ENCODE peak calls at places on chromosomes 1 and 21, in eight cellular contexts. One of them, this sample, is unnamed.

GRCh38 chr1:183264132-183264531 is 78.1 kb downstream of the LAMC2 start:
- DNase-seq in PC-3: no peak
- DNase-seq in breast epithelium: no peak
- DNase-seq in activated CD8-positive, alpha-beta memory T cell treated with anti-CD3 and anti-CD28 coated beads for 4 hours: no peak
- DNase-seq in CD8-positive, alpha-beta memory T cell: no peak
- DNase-seq in activated CD4-positive, alpha-beta T cell treated with anti-CD3 and anti-CD28 coated beads for 24 hours: no peak
- DNase-seq in NCI-H1092: no peak
- DNase-seq in NCI-H2107: no peak
- DNase-seq in this sample: no peak

GRCh38 chr1:226967665-226968064 is 27.6 kb downstream of the COQ8A start:
- DNase-seq in activated CD4-positive, alpha-beta T cell treated with anti-CD3 and anti-CD28 coated beads for 24 hours: no peak
- DNase-seq in PC-3: peak
- DNase-seq in CD8-positive, alpha-beta memory T cell: no peak
- DNase-seq in breast epithelium: no peak
- DNase-seq in activated CD8-positive, alpha-beta memory T cell treated with anti-CD3 and anti-CD28 coated beads for 4 hours: no peak
- DNase-seq in NCI-H2107: no peak
- DNase-seq in NCI-H1092: no peak
- DNase-seq in this sample: no peak

GRCh38 chr1:203129501-203130231 is 2.1 kb downstream of the ADORA1 start:
- DNase-seq in NCI-H1092: peak
- DNase-seq in activated CD8-positive, alpha-beta memory T cell treated with anti-CD3 and anti-CD28 coated beads for 4 hours: no peak
- DNase-seq in PC-3: no peak
- DNase-seq in CD8-positive, alpha-beta memory T cell: no peak
- DNase-seq in NCI-H2107: no peak
- DNase-seq in breast epithelium: peak
- DNase-seq in activated CD4-positive, alpha-beta T cell treated with anti-CD3 and anti-CD28 coated beads for 24 hours: no peak
- DNase-seq in this sample: peak

GRCh38 chr1:8165595-8166360 is 139.7 kb upstream of the ERRFI1 start:
- DNase-seq in PC-3: no peak
- DNase-seq in activated CD4-positive, alpha-beta T cell treated with anti-CD3 and anti-CD28 coated beads for 24 hours: no peak
- DNase-seq in breast epithelium: no peak
- DNase-seq in NCI-H1092: no peak
- DNase-seq in activated CD8-positive, alpha-beta memory T cell treated with anti-CD3 and anti-CD28 coated beads for 4 hours: no peak
- DNase-seq in CD8-positive, alpha-beta memory T cell: no peak
- DNase-seq in NCI-H2107: no peak
- DNase-seq in this sample: no peak

GRCh38 chr1:54376085-54377039 is 29.8 kb downstream of the SSBP3 start:
- DNase-seq in NCI-H1092: no peak
- DNase-seq in activated CD8-positive, alpha-beta memory T cell treated with anti-CD3 and anti-CD28 coated beads for 4 hours: no peak
- DNase-seq in CD8-positive, alpha-beta memory T cell: no peak
- DNase-seq in PC-3: peak
- DNase-seq in NCI-H2107: no peak
- DNase-seq in activated CD4-positive, alpha-beta T cell treated with anti-CD3 and anti-CD28 coated beads for 24 hours: no peak
- DNase-seq in breast epithelium: no peak
- DNase-seq in this sample: no peak

GRCh38 chr1:203039609-203040517 is 13.6 kb downstream of the PPFIA4 start:
- DNase-seq in NCI-H1092: no peak
- DNase-seq in activated CD4-positive, alpha-beta T cell treated with anti-CD3 and anti-CD28 coated beads for 24 hours: no peak
- DNase-seq in breast epithelium: no peak
- DNase-seq in activated CD8-positive, alpha-beta memory T cell treated with anti-CD3 and anti-CD28 coated beads for 4 hours: no peak
- DNase-seq in NCI-H2107: no peak
- DNase-seq in CD8-positive, alpha-beta memory T cell: no peak
- DNase-seq in PC-3: peak
- DNase-seq in this sample: no peak

GRCh38 chr1:242691603-242691945 is 167.1 kb upstream of the PLD5 start:
- DNase-seq in NCI-H1092: no peak
- DNase-seq in CD8-positive, alpha-beta memory T cell: no peak
- DNase-seq in breast epithelium: no peak
- DNase-seq in activated CD8-positive, alpha-beta memory T cell treated with anti-CD3 and anti-CD28 coated beads for 4 hours: no peak
- DNase-seq in activated CD4-positive, alpha-beta T cell treated with anti-CD3 and anti-CD28 coated beads for 24 hours: no peak
- DNase-seq in PC-3: no peak
- DNase-seq in NCI-H2107: no peak
- DNase-seq in this sample: no peak

GRCh38 chr21:16624468-16625102 is 888.3 kb upstream of the CXADR start:
- DNase-seq in breast epithelium: no peak
- DNase-seq in NCI-H2107: peak
- DNase-seq in PC-3: no peak
- DNase-seq in activated CD4-positive, alpha-beta T cell treated with anti-CD3 and anti-CD28 coated beads for 24 hours: no peak
- DNase-seq in activated CD8-positive, alpha-beta memory T cell treated with anti-CD3 and anti-CD28 coated beads for 4 hours: no peak
- DNase-seq in NCI-H1092: peak
- DNase-seq in CD8-positive, alpha-beta memory T cell: no peak
- DNase-seq in this sample: no peak

GRCh38 chr1:225866061-225866844 is 15.9 kb downstream of the TMEM63A start:
- DNase-seq in CD8-positive, alpha-beta memory T cell: peak
- DNase-seq in activated CD4-positive, alpha-beta T cell treated with anti-CD3 and anti-CD28 coated beads for 24 hours: peak
- DNase-seq in NCI-H2107: no peak
- DNase-seq in NCI-H1092: no peak
- DNase-seq in PC-3: peak
- DNase-seq in activated CD8-positive, alpha-beta memory T cell treated with anti-CD3 and anti-CD28 coated beads for 4 hours: peak
- DNase-seq in breast epithelium: no peak
- DNase-seq in this sample: no peak

GRCh38 chr1:36393686-36394085 is 4.0 kb downstream of the LSM10 start:
- DNase-seq in breast epithelium: no peak
- DNase-seq in CD8-positive, alpha-beta memory T cell: no peak
- DNase-seq in activated CD8-positive, alpha-beta memory T cell treated with anti-CD3 and anti-CD28 coated beads for 4 hours: no peak
- DNase-seq in NCI-H2107: no peak
- DNase-seq in NCI-H1092: no peak
- DNase-seq in activated CD4-positive, alpha-beta T cell treated with anti-CD3 and anti-CD28 coated beads for 24 hours: no peak
- DNase-seq in PC-3: no peak
- DNase-seq in this sample: no peak

GRCh38 chr1:243731301-243731891 is 118.6 kb downstream of the AKT3 start:
- DNase-seq in CD8-positive, alpha-beta memory T cell: no peak
- DNase-seq in NCI-H1092: peak
- DNase-seq in PC-3: no peak
- DNase-seq in breast epithelium: peak
- DNase-seq in NCI-H2107: peak
- DNase-seq in activated CD8-positive, alpha-beta memory T cell treated with anti-CD3 and anti-CD28 coated beads for 4 hours: no peak
- DNase-seq in activated CD4-positive, alpha-beta T cell treated with anti-CD3 and anti-CD28 coated beads for 24 hours: no peak
- DNase-seq in this sample: no peak

GRCh38 chr1:50930965-50931737 is 28.9 kb downstream of the FAF1 start:
- DNase-seq in PC-3: no peak
- DNase-seq in breast epithelium: no peak
- DNase-seq in activated CD4-positive, alpha-beta T cell treated with anti-CD3 and anti-CD28 coated beads for 24 hours: no peak
- DNase-seq in NCI-H1092: no peak
- DNase-seq in CD8-positive, alpha-beta memory T cell: no peak
- DNase-seq in activated CD8-positive, alpha-beta memory T cell treated with anti-CD3 and anti-CD28 coated beads for 4 hours: peak
- DNase-seq in NCI-H2107: no peak
- DNase-seq in this sample: no peak

GRCh38 chr1:38038836-38039235 is 7.8 kb downstream of the POU3F1 start:
- DNase-seq in NCI-H2107: no peak
- DNase-seq in PC-3: peak
- DNase-seq in NCI-H1092: no peak
- DNase-seq in activated CD8-positive, alpha-beta memory T cell treated with anti-CD3 and anti-CD28 coated beads for 4 hours: no peak
- DNase-seq in CD8-positive, alpha-beta memory T cell: no peak
- DNase-seq in activated CD4-positive, alpha-beta T cell treated with anti-CD3 and anti-CD28 coated beads for 24 hours: no peak
- DNase-seq in breast epithelium: no peak
- DNase-seq in this sample: no peak

This sample was measured in COR-L47.